ENCODE peak calls at places on chromosomes 7 and 10, in eight cellular contexts. L, O, F, U, H, W, A and I are unnamed samples.

GRCh38 chr10:9869777-9870176 is 1147.9 kb upstream of the CELF2 start:
- DNase-seq in W (no peak), L (no peak), H (no peak), O (no peak), U (no peak), A (no peak), F (no peak), I (no peak)

GRCh38 chr7:18420758-18421157 is 74.8 kb upstream of the HDAC9 start:
- DNase-seq in F (peak), W (peak), U (no peak), A (no peak), L (no peak), O (peak), H (no peak), I (no peak)

GRCh38 chr10:132645630-132646442 is 108.2 kb downstream of the INPP5A start:
- DNase-seq in H (no peak), W (no peak), F (no peak), L (no peak), A (no peak), U (no peak), O (no peak), I (no peak)

GRCh38 chr10:86644412-86645110 is 9.8 kb upstream of the OPN4 start:
- DNase-seq in O (no peak), F (peak), L (peak), U (no peak), A (peak), H (no peak), W (no peak), I (peak)

GRCh38 chr10:123287594-123288247 is 133.5 kb downstream of the BUB3 start:
- DNase-seq in W (no peak), L (peak), U (no peak), O (peak), H (peak), F (peak), A (no peak), I (peak)

GRCh38 chr7:93055543-93056107 is 62.2 kb downstream of the SAMD9 start:
- DNase-seq in W (no peak), U (no peak), L (peak), O (peak), F (peak), H (peak), A (no peak), I (peak)

GRCh38 chr10:70671619-70672164 is 614 bp upstream of the ADAMTS14 start:
- DNase-seq in H (no peak), O (no peak), F (no peak), L (no peak), W (no peak), A (no peak), U (no peak), I (no peak)

GRCh38 chr7:51685794-51686193 is 369.2 kb upstream of the COBL start:
- DNase-seq in W (no peak), O (no peak), A (no peak), F (no peak), U (no peak), H (no peak), L (no peak), I (no peak)

GRCh38 chr7:80834105-80834410 is 84.8 kb downstream of the SEMA3C start:
- DNase-seq in H (no peak), U (no peak), O (no peak), A (no peak), L (no peak), W (no peak), F (no peak), I (no peak)

GRCh38 chr10:102791754-102792153 is 45.5 kb downstream of the CYP17A1 start:
- DNase-seq in U (no peak), F (no peak), O (no peak), W (no peak), H (no peak), L (no peak), A (no peak), I (no peak)

GRCh38 chr10:101040851-101041250 is 9.8 kb downstream of the SFXN3 start:
- DNase-seq in O (no peak), F (no peak), A (no peak), W (no peak), H (no peak), L (no peak), U (no peak), I (no peak)

GRCh38 chr10:91589015-91589655 is 43.7 kb downstream of the PPP1R3C start:
- DNase-seq in H (no peak), A (peak), W (no peak), F (no peak), U (no peak), O (peak), L (peak), I (peak)

GRCh38 chr7:32042900-32043299 is 27.3 kb downstream of the PDE1C start:
- DNase-seq in H (no peak), O (no peak), A (no peak), F (no peak), W (no peak), L (no peak), U (no peak), I (no peak)

GRCh38 chr10:70317943-70318318 is 34.1 kb upstream of the NPFFR1 start:
- DNase-seq in H (no peak), L (no peak), O (no peak), A (no peak), W (no peak), F (no peak), U (no peak), I (no peak)

GRCh38 chr10:89341136-89341535 is 13.3 kb downstream of the IFIT3 start:
- DNase-seq in U (no peak), F (no peak), A (no peak), H (no peak), W (no peak), O (no peak), L (no peak), I (no peak)

GRCh38 chr7:138866353-138866752 is 68.4 kb upstream of the ATP6V0A4 start:
- DNase-seq in W (no peak), U (no peak), O (no peak), A (no peak), L (no peak), F (no peak), H (no peak), I (no peak)

GRCh38 chr10:62244088-62244487 is 24.6 kb downstream of the RTKN2 start:
- DNase-seq in U (no peak), O (no peak), A (no peak), L (no peak), W (no peak), F (no peak), H (no peak), I (no peak)

GRCh38 chr7:158861004-158861787 is 4.8 kb downstream of the DYNC2I1 start:
- DNase-seq in L (no peak), W (no peak), O (peak), A (no peak), F (no peak), U (no peak), H (no peak), I (no peak)

GRCh38 chr7:151592868-151593486 is 73.3 kb upstream of the RHEB start:
- DNase-seq in W (peak), A (no peak), O (no peak), H (no peak), F (peak), U (no peak), L (peak), I (peak)

GRCh38 chr10:102814873-102815661 is 22.1 kb downstream of the CYP17A1 start:
- DNase-seq in W (no peak), F (peak), U (no peak), A (peak), O (no peak), L (peak), H (no peak), I (peak)

GRCh38 chr10:88897019-88897853 is 17.2 kb downstream of the STAMBPL1 start:
- DNase-seq in A (no peak), W (no peak), U (no peak), L (peak), F (no peak), H (peak), O (peak), I (no peak)

GRCh38 chr10:105206616-105207015 is 565.5 kb downstream of the SORCS3 start:
- DNase-seq in H (no peak), A (no peak), F (no peak), W (no peak), O (no peak), L (no peak), U (no peak), I (peak)

GRCh38 chr7:113404245-113404644 is 285.9 kb upstream of the SMIM30 start:
- DNase-seq in A (no peak), L (no peak), O (peak), W (no peak), U (no peak), H (no peak), F (peak), I (peak)

GRCh38 chr7:372939-373791 is 83.2 kb downstream of the FOXL3 start:
- DNase-seq in W (no peak), H (no peak), U (no peak), O (peak), L (no peak), A (peak), F (no peak), I (peak)

GRCh38 chr10:49187950-49188761 is at the start of gene TMEM273:
- DNase-seq in F (no peak), O (peak), L (no peak), U (no peak), H (no peak), W (no peak), A (peak), I (peak)

GRCh38 chr7:935321-936130 is 19.0 kb downstream of the ADAP1 start:
- DNase-seq in F (no peak), U (no peak), L (no peak), W (no peak), O (no peak), A (no peak), H (no peak), I (no peak)

GRCh38 chr10:58335306-58336005 is 650 bp downstream of the UBE2D1 start:
- DNase-seq in L (peak), A (no peak), F (peak), H (no peak), W (no peak), U (no peak), O (peak), I (peak)

GRCh38 chr7:150944066-150945042 is 33.8 kb downstream of the KCNH2 start:
- DNase-seq in L (no peak), W (no peak), F (peak), U (no peak), O (no peak), H (no peak), A (no peak), I (no peak)

GRCh38 chr7:5396999-5397656 is 26.5 kb downstream of the TNRC18 start:
- DNase-seq in A (peak), H (peak), W (peak), U (peak), O (peak), F (peak), L (peak), I (no peak)

GRCh38 chr7:55515569-55516279 is 56.6 kb downstream of the VOPP1 start:
- DNase-seq in H (no peak), F (no peak), A (no peak), W (no peak), L (no peak), U (no peak), O (no peak), I (no peak)

GRCh38 chr7:28832669-28833068 is 125.5 kb downstream of the TRIL start:
- DNase-seq in O (no peak), H (no peak), W (no peak), A (no peak), F (no peak), L (no peak), U (no peak), I (no peak)

GRCh38 chr10:15931376-15931775 is 71.1 kb upstream of the MINDY3 start:
- DNase-seq in O (no peak), F (no peak), W (no peak), A (no peak), H (no peak), U (no peak), L (no peak), I (no peak)

GRCh38 chr7:30726296-30727006 is 25.5 kb upstream of the INMT start:
- DNase-seq in A (no peak), F (no peak), O (no peak), H (no peak), L (no peak), W (no peak), U (no peak), I (no peak)